ENCODE peak calls at places on chromosomes 7 and 10, in seven cellular contexts. One of them, this sample, is unnamed.

GRCh38 chr10:23912884-23913401 is 296.0 kb upstream of the KIAA1217 start:
- DNase-seq in cardiac fibroblast: no peak
- DNase-seq in nucleus accumbens: no peak
- DNase-seq in amniotic stem cell: no peak
- DNase-seq in NCI-H82: peak; percentile 19
- DNase-seq in iris pigment epithelial cell: no peak
- DNase-seq in BJ: no peak
- DNase-seq in this sample: no peak

GRCh38 chr7:48635796-48636195 is 288.6 kb upstream of the CDC14C start:
- DNase-seq in cardiac fibroblast: no peak
- DNase-seq in nucleus accumbens: no peak
- DNase-seq in amniotic stem cell: no peak
- DNase-seq in NCI-H82: no peak
- DNase-seq in iris pigment epithelial cell: no peak
- DNase-seq in BJ: no peak
- DNase-seq in this sample: no peak

GRCh38 chr10:2968401-2968800 is 98.9 kb upstream of the PFKP start:
- DNase-seq in cardiac fibroblast: peak; percentile 40
- DNase-seq in nucleus accumbens: no peak
- DNase-seq in amniotic stem cell: no peak
- DNase-seq in NCI-H82: no peak
- DNase-seq in iris pigment epithelial cell: peak; percentile 41
- DNase-seq in BJ: peak; percentile 85
- DNase-seq in this sample: peak; percentile 69

GRCh38 chr10:18145652-18146051 is 5.4 kb downstream of the CACNB2 start:
- DNase-seq in cardiac fibroblast: peak; percentile 51
- DNase-seq in nucleus accumbens: no peak
- DNase-seq in amniotic stem cell: no peak
- DNase-seq in NCI-H82: no peak
- DNase-seq in iris pigment epithelial cell: peak; percentile 76
- DNase-seq in BJ: no peak
- DNase-seq in this sample: no peak

GRCh38 chr7:48173983-48174382 is 2.7 kb downstream of the ABCA13 start:
- DNase-seq in cardiac fibroblast: peak; percentile 69
- DNase-seq in nucleus accumbens: no peak
- DNase-seq in amniotic stem cell: no peak
- DNase-seq in NCI-H82: no peak
- DNase-seq in iris pigment epithelial cell: peak; percentile 21
- DNase-seq in BJ: no peak
- DNase-seq in this sample: peak; percentile 65

GRCh38 chr7:116857052-116857451 is 5.3 kb upstream of the CAPZA2 start:
- DNase-seq in cardiac fibroblast: no peak
- DNase-seq in nucleus accumbens: no peak
- DNase-seq in amniotic stem cell: no peak
- DNase-seq in NCI-H82: no peak
- DNase-seq in iris pigment epithelial cell: no peak
- DNase-seq in BJ: no peak
- DNase-seq in this sample: no peak

GRCh38 chr7:98105942-98106544 is 619 bp upstream of the LMTK2 start:
- DNase-seq in cardiac fibroblast: no peak
- DNase-seq in nucleus accumbens: no peak
- DNase-seq in amniotic stem cell: no peak
- DNase-seq in NCI-H82: peak; percentile 40
- DNase-seq in iris pigment epithelial cell: no peak
- DNase-seq in BJ: no peak
- DNase-seq in this sample: no peak

GRCh38 chr10:75502838-75503237 is 71.4 kb downstream of the LRMDA start:
- DNase-seq in cardiac fibroblast: no peak
- DNase-seq in nucleus accumbens: no peak
- DNase-seq in amniotic stem cell: no peak
- DNase-seq in NCI-H82: no peak
- DNase-seq in iris pigment epithelial cell: no peak
- DNase-seq in BJ: no peak
- DNase-seq in this sample: no peak

GRCh38 chr10:21263839-21264238 is 261.6 kb downstream of the SKIDA1 start:
- DNase-seq in cardiac fibroblast: no peak
- DNase-seq in nucleus accumbens: no peak
- DNase-seq in amniotic stem cell: no peak
- DNase-seq in NCI-H82: no peak
- DNase-seq in iris pigment epithelial cell: no peak
- DNase-seq in BJ: no peak
- DNase-seq in this sample: no peak

GRCh38 chr7:44280636-44280992 is 44.8 kb downstream of the CAMK2B start:
- DNase-seq in cardiac fibroblast: no peak
- DNase-seq in nucleus accumbens: no peak
- DNase-seq in amniotic stem cell: no peak
- DNase-seq in NCI-H82: no peak
- DNase-seq in iris pigment epithelial cell: no peak
- DNase-seq in BJ: no peak
- DNase-seq in this sample: no peak

GRCh38 chr10:51007781-51008180 is 66.5 kb upstream of the PRKG1 start:
- DNase-seq in cardiac fibroblast: peak; percentile 67
- DNase-seq in nucleus accumbens: no peak
- DNase-seq in amniotic stem cell: no peak
- DNase-seq in NCI-H82: no peak
- DNase-seq in iris pigment epithelial cell: peak; percentile 49
- DNase-seq in BJ: no peak
- DNase-seq in this sample: no peak

GRCh38 chr7:113267271-113267670 is 148.9 kb upstream of the SMIM30 start:
- DNase-seq in cardiac fibroblast: peak; percentile 71
- DNase-seq in nucleus accumbens: no peak
- DNase-seq in amniotic stem cell: no peak
- DNase-seq in NCI-H82: no peak
- DNase-seq in iris pigment epithelial cell: peak; percentile 58
- DNase-seq in BJ: no peak
- DNase-seq in this sample: no peak

GRCh38 chr10:70573599-70574506 is 28.7 kb downstream of the PRF1 start:
- DNase-seq in cardiac fibroblast: no peak
- DNase-seq in nucleus accumbens: no peak
- DNase-seq in amniotic stem cell: no peak
- DNase-seq in NCI-H82: no peak
- DNase-seq in iris pigment epithelial cell: no peak
- DNase-seq in BJ: no peak
- DNase-seq in this sample: no peak

GRCh38 chr10:62496925-62497324 is 122.8 kb downstream of the ZNF365 start:
- DNase-seq in cardiac fibroblast: no peak
- DNase-seq in nucleus accumbens: no peak
- DNase-seq in amniotic stem cell: no peak
- DNase-seq in NCI-H82: no peak
- DNase-seq in iris pigment epithelial cell: no peak
- DNase-seq in BJ: no peak
- DNase-seq in this sample: no peak

GRCh38 chr7:157271991-157272324 is 64.8 kb upstream of the DNAJB6 start:
- DNase-seq in cardiac fibroblast: peak; percentile 100
- DNase-seq in nucleus accumbens: peak; percentile 37
- DNase-seq in amniotic stem cell: peak; percentile 90
- DNase-seq in NCI-H82: peak; percentile 39
- DNase-seq in iris pigment epithelial cell: peak; percentile 100
- DNase-seq in BJ: peak; percentile 84
- DNase-seq in this sample: peak; percentile 92

GRCh38 chr10:110617455-110618162 is 26.5 kb upstream of the RBM20 start:
- DNase-seq in cardiac fibroblast: no peak
- DNase-seq in nucleus accumbens: no peak
- DNase-seq in amniotic stem cell: no peak
- DNase-seq in NCI-H82: peak; percentile 91
- DNase-seq in iris pigment epithelial cell: no peak
- DNase-seq in BJ: no peak
- DNase-seq in this sample: no peak

GRCh38 chr7:25852249-25852994 is 299.6 kb upstream of the NFE2L3 start:
- DNase-seq in cardiac fibroblast: no peak
- DNase-seq in nucleus accumbens: no peak
- DNase-seq in amniotic stem cell: no peak
- DNase-seq in NCI-H82: no peak
- DNase-seq in iris pigment epithelial cell: peak; percentile 32
- DNase-seq in BJ: no peak
- DNase-seq in this sample: no peak

GRCh38 chr7:101960323-101960722 is 142.9 kb downstream of the CUX1 start:
- DNase-seq in cardiac fibroblast: no peak
- DNase-seq in nucleus accumbens: no peak
- DNase-seq in amniotic stem cell: no peak
- DNase-seq in NCI-H82: no peak
- DNase-seq in iris pigment epithelial cell: no peak
- DNase-seq in BJ: no peak
- DNase-seq in this sample: no peak

GRCh38 chr10:119703903-119704508 is 21.8 kb upstream of the INPP5F start:
- DNase-seq in cardiac fibroblast: no peak
- DNase-seq in nucleus accumbens: no peak
- DNase-seq in amniotic stem cell: no peak
- DNase-seq in NCI-H82: no peak
- DNase-seq in iris pigment epithelial cell: no peak
- DNase-seq in BJ: no peak
- DNase-seq in this sample: no peak

GRCh38 chr10:2036209-2036608 is 298.9 kb upstream of the ADARB2 start:
- DNase-seq in cardiac fibroblast: no peak
- DNase-seq in nucleus accumbens: no peak
- DNase-seq in amniotic stem cell: no peak
- DNase-seq in NCI-H82: no peak
- DNase-seq in iris pigment epithelial cell: no peak
- DNase-seq in BJ: no peak
- DNase-seq in this sample: no peak

GRCh38 chr7:1663243-1663642 is 6.8 kb upstream of the ELFN1 start:
- DNase-seq in cardiac fibroblast: no peak
- DNase-seq in nucleus accumbens: no peak
- DNase-seq in amniotic stem cell: no peak
- DNase-seq in NCI-H82: no peak
- DNase-seq in iris pigment epithelial cell: no peak
- DNase-seq in BJ: no peak
- DNase-seq in this sample: no peak

GRCh38 chr10:60944159-60944909 is at the start of gene RHOBTB1:
- DNase-seq in cardiac fibroblast: peak; percentile 82
- DNase-seq in nucleus accumbens: peak; percentile 83
- DNase-seq in amniotic stem cell: peak; percentile 70
- DNase-seq in NCI-H82: peak; percentile 87
- DNase-seq in iris pigment epithelial cell: peak; percentile 81
- DNase-seq in BJ: no peak
- DNase-seq in this sample: peak; percentile 95